ENCODE peak calls at places on chromosomes 16 and 17, in seven cellular contexts. One of them, this sample, is unnamed.

GRCh38 chr17:79026345-79027273 is 2.6 kb downstream of the C1QTNF1 start:
- DNase-seq in A549: peak; percentile 86
- DNase-seq in NB4: no peak
- DNase-seq in ovary: peak; percentile 47
- DNase-seq in astrocyte of the cerebellum: no peak
- DNase-seq in gastrocnemius medialis: no peak
- DNase-seq in left ventricle myocardium inferior: peak; percentile 63
- DNase-seq in this sample: no peak

GRCh38 chr17:83183951-83184506 is 104.6 kb downstream of the METRNL start:
- DNase-seq in left ventricle myocardium inferior: no peak
- DNase-seq in A549: no peak
- DNase-seq in NB4: no peak
- DNase-seq in astrocyte of the cerebellum: no peak
- DNase-seq in ovary: no peak
- DNase-seq in gastrocnemius medialis: no peak
- DNase-seq in this sample: no peak

GRCh38 chr16:57747091-57747490 is 11.5 kb downstream of the KATNB1 start:
- DNase-seq in astrocyte of the cerebellum: no peak
- DNase-seq in left ventricle myocardium inferior: no peak
- DNase-seq in gastrocnemius medialis: no peak
- DNase-seq in NB4: no peak
- DNase-seq in ovary: no peak
- DNase-seq in A549: no peak
- DNase-seq in this sample: no peak

GRCh38 chr17:40612510-40613244 is 34.9 kb downstream of the SMARCE1 start:
- DNase-seq in ovary: no peak
- DNase-seq in astrocyte of the cerebellum: no peak
- DNase-seq in A549: no peak
- DNase-seq in gastrocnemius medialis: no peak
- DNase-seq in NB4: no peak
- DNase-seq in left ventricle myocardium inferior: no peak
- DNase-seq in this sample: no peak

GRCh38 chr17:74776990-74777389 is 845 bp upstream of the NAT9 start:
- DNase-seq in NB4: peak; percentile 42
- DNase-seq in left ventricle myocardium inferior: no peak
- DNase-seq in gastrocnemius medialis: no peak
- DNase-seq in ovary: no peak
- DNase-seq in A549: no peak
- DNase-seq in astrocyte of the cerebellum: no peak
- DNase-seq in this sample: no peak

GRCh38 chr16:88686439-88687253 is at the start of gene SNAI3:
- DNase-seq in NB4: peak; percentile 96
- DNase-seq in left ventricle myocardium inferior: peak; percentile 85
- DNase-seq in A549: peak; percentile 89
- DNase-seq in ovary: no peak
- DNase-seq in gastrocnemius medialis: peak; percentile 78
- DNase-seq in astrocyte of the cerebellum: no peak
- DNase-seq in this sample: no peak

GRCh38 chr17:77503293-77503655 is 362.5 kb downstream of the SEC14L1 start:
- DNase-seq in NB4: no peak
- DNase-seq in A549: no peak
- DNase-seq in ovary: no peak
- DNase-seq in astrocyte of the cerebellum: no peak
- DNase-seq in gastrocnemius medialis: no peak
- DNase-seq in left ventricle myocardium inferior: no peak
- DNase-seq in this sample: no peak

GRCh38 chr17:62652251-62653001 is 25.0 kb downstream of the MRC2 start:
- DNase-seq in ovary: peak; percentile 65
- DNase-seq in NB4: peak; percentile 91
- DNase-seq in astrocyte of the cerebellum: no peak
- DNase-seq in gastrocnemius medialis: no peak
- DNase-seq in A549: peak; percentile 48
- DNase-seq in left ventricle myocardium inferior: peak; percentile 74
- DNase-seq in this sample: no peak

GRCh38 chr17:43545383-43545632 is 832 bp downstream of the ETV4 start:
- DNase-seq in left ventricle myocardium inferior: peak; percentile 29
- DNase-seq in gastrocnemius medialis: no peak
- DNase-seq in A549: peak; percentile 87
- DNase-seq in ovary: no peak
- DNase-seq in NB4: no peak
- DNase-seq in astrocyte of the cerebellum: no peak
- DNase-seq in this sample: no peak

GRCh38 chr16:88597856-88598491 is 27.8 kb downstream of the ZC3H18 start:
- DNase-seq in NB4: peak; percentile 66
- DNase-seq in astrocyte of the cerebellum: no peak
- DNase-seq in gastrocnemius medialis: no peak
- DNase-seq in A549: no peak
- DNase-seq in ovary: no peak
- DNase-seq in left ventricle myocardium inferior: no peak
- DNase-seq in this sample: no peak

GRCh38 chr16:56662357-56663354 is 4.9 kb downstream of the MT1F start:
- DNase-seq in NB4: no peak
- DNase-seq in astrocyte of the cerebellum: no peak
- DNase-seq in gastrocnemius medialis: no peak
- DNase-seq in ovary: no peak
- DNase-seq in A549: no peak
- DNase-seq in left ventricle myocardium inferior: no peak
- DNase-seq in this sample: no peak

GRCh38 chr17:36858119-36859002 is 78.9 kb upstream of the LHX1 start:
- DNase-seq in A549: no peak
- DNase-seq in ovary: no peak
- DNase-seq in NB4: no peak
- DNase-seq in astrocyte of the cerebellum: no peak
- DNase-seq in gastrocnemius medialis: no peak
- DNase-seq in left ventricle myocardium inferior: no peak
- DNase-seq in this sample: no peak

GRCh38 chr16:72604375-72604774 is 432.4 kb upstream of the PMFBP1 start:
- DNase-seq in astrocyte of the cerebellum: no peak
- DNase-seq in A549: no peak
- DNase-seq in left ventricle myocardium inferior: no peak
- DNase-seq in NB4: no peak
- DNase-seq in ovary: no peak
- DNase-seq in gastrocnemius medialis: no peak
- DNase-seq in this sample: no peak

GRCh38 chr17:31144427-31144826 is 49.6 kb downstream of the NF1 start:
- DNase-seq in ovary: no peak
- DNase-seq in A549: no peak
- DNase-seq in gastrocnemius medialis: no peak
- DNase-seq in left ventricle myocardium inferior: no peak
- DNase-seq in NB4: no peak
- DNase-seq in astrocyte of the cerebellum: no peak
- DNase-seq in this sample: no peak

GRCh38 chr17:17833664-17834357 is 3.0 kb downstream of the SREBF1 start:
- DNase-seq in A549: no peak
- DNase-seq in left ventricle myocardium inferior: no peak
- DNase-seq in astrocyte of the cerebellum: no peak
- DNase-seq in ovary: no peak
- DNase-seq in NB4: no peak
- DNase-seq in gastrocnemius medialis: no peak
- DNase-seq in this sample: no peak

GRCh38 chr17:17836250-17836817 is 452 bp downstream of the SREBF1 start:
- DNase-seq in left ventricle myocardium inferior: peak; percentile 98
- DNase-seq in A549: peak; percentile 96
- DNase-seq in ovary: peak; percentile 99
- DNase-seq in gastrocnemius medialis: peak; percentile 97
- DNase-seq in astrocyte of the cerebellum: peak; percentile 82
- DNase-seq in NB4: peak; percentile 95
- DNase-seq in this sample: peak; percentile 46

GRCh38 chr17:17836818-17837379 is at the start of gene SREBF1:
- DNase-seq in left ventricle myocardium inferior: peak; percentile 69
- DNase-seq in gastrocnemius medialis: peak; percentile 42
- DNase-seq in astrocyte of the cerebellum: no peak
- DNase-seq in A549: peak; percentile 87
- DNase-seq in ovary: peak; percentile 80
- DNase-seq in NB4: peak; percentile 76
- DNase-seq in this sample: no peak

GRCh38 chr17:17835415-17836249 is 1.2 kb downstream of the SREBF1 start:
- DNase-seq in gastrocnemius medialis: no peak
- DNase-seq in A549: no peak
- DNase-seq in ovary: no peak
- DNase-seq in left ventricle myocardium inferior: no peak
- DNase-seq in astrocyte of the cerebellum: no peak
- DNase-seq in NB4: no peak
- DNase-seq in this sample: no peak

DNA sequence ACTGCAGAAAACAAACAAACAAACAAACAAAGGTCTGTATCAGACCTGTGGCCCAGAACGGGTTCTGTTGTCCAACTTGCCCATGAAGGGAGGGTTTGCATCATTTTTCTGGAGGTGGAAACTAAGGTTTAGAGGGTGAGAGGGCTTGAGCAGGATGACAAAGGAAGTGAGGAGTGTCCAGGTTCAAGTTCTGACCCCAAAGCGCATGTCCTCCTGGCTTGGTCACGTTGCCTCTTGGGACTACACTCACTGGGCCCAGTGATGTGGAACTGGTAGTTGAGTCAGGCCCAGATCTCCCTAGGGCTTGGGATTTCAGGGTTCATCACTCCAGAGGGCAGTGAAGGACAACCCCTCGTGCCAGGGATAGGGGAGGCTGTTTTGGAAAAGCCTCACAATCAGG is 1.8 kb downstream of the SREBF1 start:
- DNase-seq in A549: no peak
- DNase-seq in astrocyte of the cerebellum: no peak
- DNase-seq in NB4: no peak
- DNase-seq in gastrocnemius medialis: no peak
- DNase-seq in ovary: no peak
- DNase-seq in left ventricle myocardium inferior: no peak
- DNase-seq in this sample: no peak
- H3K4me3 ChIP-seq in A549: peak overlapping the region; percentile 85
- H3K4me3 ChIP-seq in astrocyte of the cerebellum: peak overlapping the region; percentile 82
- H3K4me3 ChIP-seq in NB4: peak overlapping the region; percentile 80
- H3K4me3 ChIP-seq in gastrocnemius medialis: no peak overlapping the region
- H3K4me3 ChIP-seq in ovary: no peak overlapping the region
- H3K4me3 ChIP-seq in left ventricle myocardium inferior: peak overlapping the region; percentile 89
- H3K4me3 ChIP-seq in this sample: peak overlapping the region; percentile 93

DNA sequence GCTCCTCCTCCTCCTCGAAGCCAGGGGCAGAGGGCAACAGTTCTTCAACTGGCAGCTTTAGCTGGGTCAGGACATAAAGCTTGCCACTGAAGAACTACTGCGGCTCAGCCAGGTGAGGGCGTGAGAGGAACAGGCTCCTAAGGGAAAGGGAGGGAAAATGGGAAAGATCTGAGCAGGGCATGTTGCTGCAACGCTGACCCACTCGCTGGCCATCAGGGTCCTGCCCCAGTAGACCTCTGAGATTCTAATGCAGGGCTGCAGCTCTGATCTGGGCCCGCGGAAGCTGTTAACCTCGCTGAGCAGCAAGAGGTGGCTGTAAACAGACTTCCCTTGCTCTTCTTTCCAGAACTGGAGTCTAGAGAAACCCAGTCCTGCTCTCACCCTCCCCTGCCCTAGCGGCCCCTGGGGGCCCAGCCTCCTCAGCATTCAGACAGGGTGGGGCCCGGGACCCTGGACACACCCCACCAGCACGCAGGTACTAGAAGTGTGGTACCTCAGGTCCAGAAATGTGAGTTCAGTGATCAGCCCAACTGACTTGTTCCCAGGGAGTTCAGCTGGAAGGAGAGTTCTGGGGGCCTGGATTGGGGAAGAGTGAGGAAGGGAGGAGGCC is 3.8 kb upstream of the TLCD2 start:
- DNase-seq in A549: peak; percentile 77
- DNase-seq in ovary: peak; percentile 58
- DNase-seq in NB4: no peak
- DNase-seq in left ventricle myocardium inferior: no peak
- DNase-seq in gastrocnemius medialis: no peak
- DNase-seq in astrocyte of the cerebellum: no peak
- DNase-seq in this sample: no peak
- TF ChIP-seq CTCF in A549: peak; percentile 66
- TF ChIP-seq CTCF in ovary: peak; percentile 53
- TF ChIP-seq CTCF in NB4: peak; percentile 11
- TF ChIP-seq CTCF in left ventricle myocardium inferior: peak; percentile 31
- TF ChIP-seq CTCF in gastrocnemius medialis: peak; percentile 36
- TF ChIP-seq CTCF in astrocyte of the cerebellum: peak; percentile 64
- TF ChIP-seq CTCF in this sample: peak; percentile 40

GRCh38 chr16:71356051-71356740 is 2.3 kb upstream of the CALB2 start:
- DNase-seq in left ventricle myocardium inferior: no peak
- DNase-seq in gastrocnemius medialis: no peak
- DNase-seq in ovary: no peak
- DNase-seq in astrocyte of the cerebellum: no peak
- DNase-seq in A549: no peak
- DNase-seq in NB4: no peak
- DNase-seq in this sample: no peak

GRCh38 chr16:71360378-71360777 is 1.9 kb downstream of the CALB2 start:
- DNase-seq in NB4: peak; percentile 53
- DNase-seq in A549: peak; percentile 79
- DNase-seq in left ventricle myocardium inferior: no peak
- DNase-seq in astrocyte of the cerebellum: peak; percentile 69
- DNase-seq in gastrocnemius medialis: no peak
- DNase-seq in ovary: no peak
- DNase-seq in this sample: peak; percentile 74

GRCh38 chr16:71357681-71358080 is 842 bp upstream of the CALB2 start:
- DNase-seq in A549: no peak
- DNase-seq in left ventricle myocardium inferior: no peak
- DNase-seq in NB4: no peak
- DNase-seq in astrocyte of the cerebellum: no peak
- DNase-seq in ovary: no peak
- DNase-seq in gastrocnemius medialis: no peak
- DNase-seq in this sample: no peak

GRCh38 chr16:71359431-71359830 is 908 bp downstream of the CALB2 start:
- DNase-seq in gastrocnemius medialis: no peak
- DNase-seq in NB4: no peak
- DNase-seq in A549: no peak
- DNase-seq in ovary: no peak
- DNase-seq in left ventricle myocardium inferior: no peak
- DNase-seq in astrocyte of the cerebellum: no peak
- DNase-seq in this sample: no peak

GRCh38 chr16:71358464-71359031 is at the start of gene CALB2:
- DNase-seq in left ventricle myocardium inferior: peak; percentile 65
- DNase-seq in gastrocnemius medialis: no peak
- DNase-seq in A549: peak; percentile 58
- DNase-seq in NB4: peak; percentile 66
- DNase-seq in astrocyte of the cerebellum: peak; percentile 13
- DNase-seq in ovary: peak; percentile 65
- DNase-seq in this sample: no peak
- H3K4me3 ChIP-seq in left ventricle myocardium inferior: peak within 1 kb of the TSS; percentile 51
- H3K4me3 ChIP-seq in gastrocnemius medialis: no peak within 1 kb of the TSS
- H3K4me3 ChIP-seq in A549: peak within 1 kb of the TSS; percentile 36
- H3K4me3 ChIP-seq in NB4: no peak within 1 kb of the TSS
- H3K4me3 ChIP-seq in astrocyte of the cerebellum: peak within 1 kb of the TSS; percentile 14
- H3K4me3 ChIP-seq in ovary: peak within 1 kb of the TSS; percentile 10
- H3K4me3 ChIP-seq in this sample: peak within 1 kb of the TSS; percentile 44

GRCh38 chr17:45018514-45019176 is 32.8 kb downstream of the DCAKD start:
- DNase-seq in astrocyte of the cerebellum: no peak
- DNase-seq in NB4: no peak
- DNase-seq in A549: no peak
- DNase-seq in gastrocnemius medialis: no peak
- DNase-seq in ovary: peak; percentile 42
- DNase-seq in left ventricle myocardium inferior: peak; percentile 37
- DNase-seq in this sample: no peak

GRCh38 chr17:45016823-45017222 is 34.6 kb downstream of the DCAKD start:
- DNase-seq in ovary: no peak
- DNase-seq in astrocyte of the cerebellum: no peak
- DNase-seq in NB4: peak; percentile 39
- DNase-seq in gastrocnemius medialis: no peak
- DNase-seq in left ventricle myocardium inferior: no peak
- DNase-seq in A549: peak; percentile 43
- DNase-seq in this sample: no peak

GRCh38 chr17:45021607-45022287 is 29.7 kb downstream of the DCAKD start:
- DNase-seq in left ventricle myocardium inferior: peak; percentile 67
- DNase-seq in ovary: peak; percentile 79
- DNase-seq in gastrocnemius medialis: peak; percentile 23
- DNase-seq in A549: peak; percentile 93
- DNase-seq in NB4: peak; percentile 69
- DNase-seq in astrocyte of the cerebellum: no peak
- DNase-seq in this sample: no peak

GRCh38 chr17:45020354-45021138 is 30.9 kb downstream of the DCAKD start:
- DNase-seq in gastrocnemius medialis: no peak
- DNase-seq in astrocyte of the cerebellum: peak; percentile 24
- DNase-seq in left ventricle myocardium inferior: no peak
- DNase-seq in ovary: no peak
- DNase-seq in A549: no peak
- DNase-seq in NB4: no peak
- DNase-seq in this sample: no peak

GRCh38 chr17:45019177-45019711 is 32.2 kb downstream of the DCAKD start:
- DNase-seq in A549: peak; percentile 71
- DNase-seq in ovary: peak; percentile 51
- DNase-seq in gastrocnemius medialis: no peak
- DNase-seq in left ventricle myocardium inferior: peak; percentile 60
- DNase-seq in astrocyte of the cerebellum: no peak
- DNase-seq in NB4: peak; percentile 59
- DNase-seq in this sample: no peak
- TF ChIP-seq CTCF in A549: peak; percentile 95
- TF ChIP-seq CTCF in ovary: peak; percentile 58
- TF ChIP-seq CTCF in gastrocnemius medialis: peak; percentile 54
- TF ChIP-seq CTCF in left ventricle myocardium inferior: peak; percentile 67
- TF ChIP-seq CTCF in astrocyte of the cerebellum: peak; percentile 24
- TF ChIP-seq CTCF in NB4: peak; percentile 34
- TF ChIP-seq CTCF in this sample: peak; percentile 37